ENCODE peak calls at places on chromosomes 4 and X, in five cellular contexts. S is activated CD8-positive, alpha-beta T cell treated with anti-CD3 and anti-CD28 coated beads, Interleukin-2, amount 10 ng/mL, durations not matched to agents 7 days and 5 days; U is stimulated activated naive CD8-positive, alpha-beta T cell treated with anti-CD3 and anti-CD28 coated beads, Interleukin-15, Interleukin-2, amounts not matched to agents 100 U/mL and 50 U/mL, for 24 hours; C is HEK293T; N is AG20443. X is an unnamed sample.

GRCh38 chrX:102154218-102154860 is 1.4 kb downstream of the BEX5 start:
- DNase-seq in U (peak), C (peak), S (peak), N (no peak), X (peak)

GRCh38 chr4:14188214-14188613 is 560.7 kb upstream of the BOD1L1 start:
- DNase-seq in S (no peak), N (no peak), U (no peak), C (no peak), X (no peak)

GRCh38 chr4:5821665-5822358 is 71.1 kb downstream of the CRMP1 start:
- DNase-seq in U (peak), S (no peak), C (peak), N (peak), X (no peak)

GRCh38 chr4:183130328-183131155 is 31.5 kb downstream of the WWC2 start:
- DNase-seq in U (no peak), N (no peak), S (no peak), C (no peak), X (peak)

GRCh38 chr4:866761-867390 is 40.9 kb upstream of the CPLX1 start:
- DNase-seq in S (no peak), U (no peak), C (no peak), N (no peak), X (no peak)

GRCh38 chr4:21454831-21455230 is 493.7 kb downstream of the KCNIP4 start:
- DNase-seq in U (no peak), C (no peak), S (no peak), N (no peak), X (no peak)

GRCh38 chr4:61517144-61517543 is 317.0 kb downstream of the ADGRL3 start:
- DNase-seq in S (no peak), U (no peak), C (no peak), N (no peak), X (no peak)

GRCh38 chrX:136967965-136968364 is 65.8 kb downstream of the GPR101 start:
- DNase-seq in S (no peak), U (no peak), N (no peak), C (no peak), X (no peak)

GRCh38 chr4:104494822-104495559 is at the start of gene CXXC4:
- DNase-seq in S (no peak), N (peak), U (no peak), C (peak), X (peak)

GRCh38 chrX:53284684-53285447 is 3.5 kb upstream of the IQSEC2 start:
- DNase-seq in C (peak), N (peak), S (peak), U (peak), X (peak)

GRCh38 chr4:65747386-65747785 is 77.1 kb upstream of the EPHA5 start:
- DNase-seq in U (no peak), C (no peak), S (no peak), N (no peak), X (no peak)

GRCh38 chrX:119134466-119134865 is 6.9 kb upstream of the KIAA1210 start:
- DNase-seq in C (no peak), N (no peak), U (no peak), S (no peak), X (no peak)

GRCh38 chr4:110292994-110293744 is 94.8 kb upstream of the ELOVL6 start:
- DNase-seq in C (no peak), N (no peak), U (no peak), S (no peak), X (no peak)

GRCh38 chr4:151541438-151542071 is 132.6 kb downstream of the FHIP1A start:
- DNase-seq in C (no peak), U (no peak), S (no peak), N (peak), X (peak)